ENCODE peak calls at places on chromosomes 11 and 22, in seven cellular contexts. E is neuronal stem cell, B is IMR-90, X is H1, U is H9, Z is mesenchymal stem cell, Y is trophoblast cell. L is an unnamed sample.

GRCh38 chr11:109511598-109511997 is 89.6 kb downstream of the C11orf87 start:
- DNase-seq in E (no peak), B (no peak), X (no peak), U (no peak), Z (no peak), Y (no peak), L (no peak)

GRCh38 chr11:18632841-18633240 is 1.3 kb downstream of the SPTY2D1 start:
- DNase-seq in E (no peak), B (peak), X (no peak), U (no peak), Z (no peak), Y (peak), L (no peak)

GRCh38 chr22:45731798-45732495 is 60.3 kb downstream of the ATXN10 start:
- DNase-seq in E (no peak), B (peak), X (no peak), U (no peak), Z (peak), Y (peak), L (peak)

GRCh38 chr11:129089279-129089678 is 102.8 kb downstream of the ARHGAP32 start:
- DNase-seq in E (no peak), B (no peak), X (no peak), U (no peak), Z (no peak), Y (no peak), L (peak)

GRCh38 chr22:41983516-41983915 is 14.3 kb downstream of the SEPTIN3 start:
- DNase-seq in E (no peak), B (no peak), X (no peak), U (no peak), Z (peak), Y (peak), L (no peak)

GRCh38 chr11:19559746-19560145 is 152.9 kb upstream of the NAV2 start:
- DNase-seq in E (no peak), B (no peak), X (no peak), U (no peak), Z (no peak), Y (no peak), L (peak)

GRCh38 chr11:3147257-3147619 is 17.9 kb downstream of the OSBPL5 start:
- DNase-seq in E (no peak), B (no peak), X (no peak), U (no peak), Z (no peak), Y (no peak), L (no peak)

GRCh38 chr11:70912226-70912840 is 340.0 kb downstream of the SHANK2 start:
- DNase-seq in E (no peak), B (peak), X (no peak), U (no peak), Z (peak), Y (no peak), L (no peak)

GRCh38 chr11:9972917-9973504 is 309.1 kb downstream of the SWAP70 start:
- DNase-seq in E (peak), B (peak), X (no peak), U (no peak), Z (peak), Y (peak), L (peak)

GRCh38 chr22:40019681-40020080 is 24.9 kb downstream of the FAM83F start:
- DNase-seq in E (no peak), B (no peak), X (no peak), U (no peak), Z (no peak), Y (no peak), L (no peak)

GRCh38 chr11:19724765-19725164 is 12.1 kb downstream of the NAV2 start:
- DNase-seq in E (no peak), B (no peak), X (no peak), U (no peak), Z (no peak), Y (peak), L (no peak)

GRCh38 chr22:27667121-27667843 is 134.3 kb downstream of the MN1 start:
- DNase-seq in E (no peak), B (no peak), X (no peak), U (no peak), Z (no peak), Y (no peak), L (peak)

GRCh38 chr11:66603072-66603471 is 10.1 kb downstream of the CCS start:
- DNase-seq in E (no peak), B (no peak), X (no peak), U (no peak), Z (no peak), Y (no peak), L (no peak)

GRCh38 chr11:111977141-111978027 is 40.2 kb downstream of the DIXDC1 start:
- DNase-seq in E (peak), B (no peak), X (peak), U (peak), Z (peak), Y (peak), L (peak)

GRCh38 chr11:107587306-107587979 is 3.5 kb upstream of the ELMOD1 start:
- DNase-seq in E (no peak), B (peak), X (no peak), U (no peak), Z (peak), Y (no peak), L (no peak)

GRCh38 chr11:121931748-121932352 is 184.2 kb downstream of the BLID start:
- DNase-seq in E (no peak), B (peak), X (no peak), U (no peak), Z (no peak), Y (no peak), L (no peak)

GRCh38 chr11:75938543-75938942 is 123.5 kb downstream of the UVRAG start:
- DNase-seq in E (no peak), B (peak), X (no peak), U (no peak), Z (peak), Y (no peak), L (no peak)

GRCh38 chr22:19693581-19693980 is 20.7 kb upstream of the SEPTIN5 start:
- DNase-seq in E (no peak), B (no peak), X (no peak), U (no peak), Z (no peak), Y (no peak), L (no peak)

GRCh38 chr11:120586072-120586471 is 74.5 kb downstream of the GRIK4 start:
- DNase-seq in E (no peak), B (no peak), X (no peak), U (no peak), Z (no peak), Y (no peak), L (no peak)

GRCh38 chr11:92932023-92932422 is 37.4 kb upstream of the MTNR1B start:
- DNase-seq in E (no peak), B (peak), X (no peak), U (no peak), Z (no peak), Y (no peak), L (peak)

GRCh38 chr11:30911247-30911646 is 325.1 kb upstream of the MPPED2 start:
- DNase-seq in E (no peak), B (no peak), X (no peak), U (no peak), Z (no peak), Y (peak), L (peak)

GRCh38 chr11:75311858-75312288 is 39.6 kb downstream of the ARRB1 start:
- DNase-seq in E (no peak), B (peak), X (no peak), U (no peak), Z (peak), Y (no peak), L (peak)

GRCh38 chr11:61902313-61902712 is 11.0 kb upstream of the FADS3 start:
- DNase-seq in E (no peak), B (no peak), X (no peak), U (no peak), Z (no peak), Y (peak), L (no peak)

GRCh38 chr11:15603208-15603607 is 488.5 kb downstream of the INSC start:
- DNase-seq in E (no peak), B (no peak), X (no peak), U (no peak), Z (no peak), Y (no peak), L (no peak)

GRCh38 chr22:29756341-29756740 is 10.5 kb downstream of the ZMAT5 start:
- DNase-seq in E (no peak), B (no peak), X (no peak), U (no peak), Z (no peak), Y (no peak), L (no peak)

GRCh38 chr22:39665229-39665628 is 94.7 kb downstream of the CACNA1I start:
- DNase-seq in E (no peak), B (no peak), X (no peak), U (no peak), Z (no peak), Y (peak), L (peak)

GRCh38 chr11:33574366-33574765 is 126.3 kb downstream of the C11orf91 start:
- DNase-seq in E (no peak), B (no peak), X (no peak), U (no peak), Z (no peak), Y (no peak), L (no peak)

GRCh38 chr11:1460994-1461805 is 25.4 kb downstream of the MOB2 start:
- DNase-seq in E (no peak), B (no peak), X (no peak), U (no peak), Z (no peak), Y (peak), L (no peak)
- H4K8ac ChIP-seq in E (peak), B (no peak), X (peak), U (no peak), Z (no peak), Y (no peak), L (no peak)

GRCh38 chr11:85935751-85936150 is 80.6 kb downstream of the CCDC83 start:
- DNase-seq in E (no peak), B (no peak), X (no peak), U (no peak), Z (no peak), Y (no peak), L (no peak)

GRCh38 chr11:85939099-85940015 is 84.2 kb downstream of the CCDC83 start:
- DNase-seq in E (no peak), B (no peak), X (no peak), U (no peak), Z (no peak), Y (no peak), L (no peak)

GRCh38 chr11:85937838-85938237 is 82.7 kb downstream of the CCDC83 start:
- DNase-seq in E (no peak), B (no peak), X (no peak), U (no peak), Z (no peak), Y (no peak), L (no peak)

GRCh38 chr11:85930879-85931366 is 75.7 kb downstream of the CCDC83 start:
- DNase-seq in E (no peak), B (no peak), X (no peak), U (no peak), Z (no peak), Y (no peak), L (no peak)

DNA sequence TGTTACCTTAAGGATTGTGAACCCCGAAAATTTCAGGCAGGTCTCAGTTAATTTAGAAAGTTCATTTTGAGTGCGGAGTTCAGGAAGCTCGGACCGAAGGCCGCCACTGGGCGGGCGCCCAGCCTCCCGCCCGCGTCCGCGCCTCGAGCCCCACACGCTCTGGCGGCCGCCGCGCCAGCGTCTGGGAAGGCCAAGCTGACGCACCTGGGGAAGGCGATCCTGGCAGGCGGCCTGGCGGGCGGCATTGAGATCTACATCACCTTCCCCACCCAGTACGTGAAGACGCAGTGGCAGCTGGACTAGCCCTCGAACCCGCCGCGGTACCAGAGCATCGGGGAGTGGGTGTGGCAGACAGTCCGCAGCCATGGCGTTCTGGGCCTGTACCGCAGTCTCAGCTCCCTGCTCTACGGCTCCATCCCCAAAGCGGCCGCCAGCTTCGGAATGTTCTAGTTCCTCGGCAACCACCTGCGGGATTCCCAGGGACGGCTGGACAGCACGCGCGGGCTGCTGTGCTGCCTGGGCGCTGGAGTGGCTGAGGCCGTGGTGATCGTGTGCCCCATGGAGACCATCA is 79.5 kb downstream of the CCDC83 start:
- DNase-seq in E (no peak), B (no peak), X (no peak), U (no peak), Z (no peak), Y (no peak), L (no peak)
- H4K8ac ChIP-seq in E (peak), B (no peak), X (peak), U (no peak), Z (no peak), Y (no peak), L (no peak)

DNA sequence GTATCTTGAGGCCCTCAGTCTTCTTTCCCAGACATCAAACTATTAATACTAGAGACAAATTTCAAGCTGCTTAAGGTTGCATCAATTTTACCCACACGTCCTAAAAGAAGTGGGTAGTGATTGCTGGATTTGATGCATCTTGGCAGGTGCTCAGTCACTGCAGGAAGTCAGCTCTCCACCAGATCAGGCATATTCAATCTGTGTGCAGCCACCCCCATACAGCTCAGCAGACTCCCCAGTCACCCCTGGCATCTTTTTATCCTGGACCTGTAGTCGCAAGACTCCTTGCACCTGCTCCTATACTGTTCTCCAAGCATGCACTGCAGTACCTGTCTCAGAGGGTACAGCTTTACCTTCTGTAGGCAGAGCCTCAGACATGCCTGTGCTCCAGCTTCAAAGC is 343.1 kb upstream of the ISX start:
- DNase-seq in E (no peak), B (no peak), X (no peak), U (no peak), Z (no peak), Y (no peak), L (no peak)
- H4K8ac ChIP-seq in E (no peak), B (no peak), X (no peak), U (no peak), Z (no peak), Y (no peak), L (no peak)

GRCh38 chr11:46251954-46252353 is 25.5 kb upstream of the CREB3L1 start:
- DNase-seq in E (no peak), B (no peak), X (no peak), U (peak), Z (no peak), Y (no peak), L (no peak)

GRCh38 chr11:46254135-46254491 is 23.3 kb upstream of the CREB3L1 start:
- DNase-seq in E (no peak), B (no peak), X (no peak), U (peak), Z (no peak), Y (no peak), L (no peak)

GRCh38 chr11:46250071-46251052 is 27.1 kb upstream of the CREB3L1 start:
- DNase-seq in E (no peak), B (peak), X (no peak), U (peak), Z (peak), Y (no peak), L (no peak)

GRCh38 chr11:46253258-46254134 is 24.0 kb upstream of the CREB3L1 start:
- DNase-seq in E (no peak), B (no peak), X (no peak), U (peak), Z (no peak), Y (no peak), L (no peak)

GRCh38 chr11:46252373-46252914 is 25.0 kb upstream of the CREB3L1 start:
- DNase-seq in E (no peak), B (no peak), X (no peak), U (peak), Z (peak), Y (peak), L (no peak)
- H4K8ac ChIP-seq in E (no peak), B (no peak), X (no peak), U (no peak), Z (no peak), Y (no peak), L (no peak)

DNA sequence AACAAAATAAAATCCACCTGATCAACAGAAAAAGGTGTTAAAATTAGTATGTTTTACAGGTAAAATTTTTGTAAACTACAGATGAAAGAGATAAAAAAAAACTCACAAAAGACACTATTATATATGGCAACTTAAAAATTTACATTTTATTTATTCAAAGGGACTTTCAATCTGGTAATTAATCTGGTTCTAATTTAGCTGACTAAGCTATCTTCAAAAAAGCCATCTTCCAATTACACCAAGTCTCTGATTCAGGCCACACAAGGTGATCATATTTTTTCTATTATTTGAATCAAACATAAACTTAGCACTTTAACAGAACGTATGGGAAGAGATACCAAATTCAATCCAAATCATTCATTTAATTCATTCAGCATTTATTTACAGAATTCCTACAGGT is 7.6 kb downstream of the MRE11 start:
- DNase-seq in E (no peak), B (no peak), X (no peak), U (no peak), Z (no peak), Y (no peak), L (no peak)
- H4K8ac ChIP-seq in E (no peak), B (no peak), X (no peak), U (no peak), Z (no peak), Y (no peak), L (no peak)

GRCh38 chr11:40228671-40229070 is 1230.8 kb downstream of the LRRC4C start:
- DNase-seq in E (no peak), B (no peak), X (no peak), U (no peak), Z (no peak), Y (no peak), L (no peak)
- H4K8ac ChIP-seq in E (no peak), B (no peak), X (no peak), U (no peak), Z (no peak), Y (no peak), L (no peak)

GRCh38 chr11:132379540-132379939 is 1009.1 kb downstream of the NTM start:
- DNase-seq in E (no peak), B (no peak), X (no peak), U (no peak), Z (no peak), Y (no peak), L (no peak)
- H4K8ac ChIP-seq in E (no peak), B (no peak), X (no peak), U (no peak), Z (no peak), Y (no peak), L (no peak)

L was measured in mesendoderm.